ENCODE peak calls at places on chromosomes 16 and 17, in ten cellular contexts. One of them, this sample, is unnamed.
A peak's percentile ranks its signal among the peaks of the same experiment; 100 is the strongest.

GRCh38 chr17:41127371-41127770 is 3.4 kb upstream of the KRTAP4-12 start:
- DNase-seq in PC-3: no peak
- DNase-seq in foreskin fibroblast: no peak
- DNase-seq in mesothelial cell of epicardium: no peak
- DNase-seq in testis: no peak
- DNase-seq in neural crest cell: no peak
- DNase-seq in iPS-NIHi11: no peak
- DNase-seq in CD8-positive, alpha-beta memory T cell: no peak
- DNase-seq in fibroblast of lung: no peak
- DNase-seq in GM13977: no peak
- DNase-seq in this sample: no peak

GRCh38 chr16:66408181-66409048 is 18.7 kb upstream of the BEAN1 start:
- DNase-seq in PC-3: peak; percentile 80
- DNase-seq in foreskin fibroblast: peak; percentile 61
- DNase-seq in mesothelial cell of epicardium: peak; percentile 35
- DNase-seq in testis: peak; percentile 26
- DNase-seq in neural crest cell: no peak
- DNase-seq in iPS-NIHi11: no peak
- DNase-seq in CD8-positive, alpha-beta memory T cell: peak; percentile 48
- DNase-seq in fibroblast of lung: peak; percentile 88
- DNase-seq in GM13977: no peak
- DNase-seq in this sample: peak; percentile 39

GRCh38 chr16:80680046-80680445 is 124.4 kb downstream of the CDYL2 start:
- DNase-seq in PC-3: no peak
- DNase-seq in foreskin fibroblast: no peak
- DNase-seq in mesothelial cell of epicardium: no peak
- DNase-seq in testis: no peak
- DNase-seq in neural crest cell: no peak
- DNase-seq in iPS-NIHi11: no peak
- DNase-seq in CD8-positive, alpha-beta memory T cell: no peak
- DNase-seq in fibroblast of lung: no peak
- DNase-seq in GM13977: no peak
- DNase-seq in this sample: no peak

GRCh38 chr16:3774156-3774767 is 56.9 kb upstream of the TRAP1 start:
- DNase-seq in PC-3: no peak
- DNase-seq in foreskin fibroblast: peak; percentile 61
- DNase-seq in mesothelial cell of epicardium: no peak
- DNase-seq in testis: peak; percentile 72
- DNase-seq in neural crest cell: no peak
- DNase-seq in iPS-NIHi11: no peak
- DNase-seq in CD8-positive, alpha-beta memory T cell: no peak
- DNase-seq in fibroblast of lung: peak; percentile 46
- DNase-seq in GM13977: no peak
- DNase-seq in this sample: no peak

GRCh38 chr17:1160591-1161041 is 19.2 kb downstream of the ABR start:
- DNase-seq in PC-3: no peak
- DNase-seq in foreskin fibroblast: no peak
- DNase-seq in mesothelial cell of epicardium: no peak
- DNase-seq in testis: no peak
- DNase-seq in neural crest cell: no peak
- DNase-seq in iPS-NIHi11: peak; percentile 59
- DNase-seq in CD8-positive, alpha-beta memory T cell: no peak
- DNase-seq in fibroblast of lung: peak; percentile 58
- DNase-seq in GM13977: no peak
- DNase-seq in this sample: no peak

GRCh38 chr17:73228748-73229236 is 32.9 kb downstream of the CPSF4L start:
- DNase-seq in PC-3: peak; percentile 94
- DNase-seq in foreskin fibroblast: peak; percentile 94
- DNase-seq in mesothelial cell of epicardium: no peak
- DNase-seq in testis: peak; percentile 62
- DNase-seq in neural crest cell: no peak
- DNase-seq in iPS-NIHi11: peak; percentile 17
- DNase-seq in CD8-positive, alpha-beta memory T cell: no peak
- DNase-seq in fibroblast of lung: peak; percentile 89
- DNase-seq in GM13977: peak; percentile 59
- DNase-seq in this sample: peak; percentile 42

GRCh38 chr17:72305964-72306551 is 185.2 kb downstream of the SOX9 start:
- DNase-seq in PC-3: no peak
- DNase-seq in foreskin fibroblast: peak; percentile 56
- DNase-seq in mesothelial cell of epicardium: no peak
- DNase-seq in testis: no peak
- DNase-seq in neural crest cell: no peak
- DNase-seq in iPS-NIHi11: no peak
- DNase-seq in CD8-positive, alpha-beta memory T cell: no peak
- DNase-seq in fibroblast of lung: no peak
- DNase-seq in GM13977: no peak
- DNase-seq in this sample: no peak

GRCh38 chr16:89396156-89396555 is 94.2 kb downstream of the ANKRD11 start:
- DNase-seq in PC-3: no peak
- DNase-seq in foreskin fibroblast: no peak
- DNase-seq in mesothelial cell of epicardium: no peak
- DNase-seq in testis: no peak
- DNase-seq in neural crest cell: no peak
- DNase-seq in iPS-NIHi11: no peak
- DNase-seq in CD8-positive, alpha-beta memory T cell: no peak
- DNase-seq in fibroblast of lung: no peak
- DNase-seq in GM13977: no peak
- DNase-seq in this sample: no peak

GRCh38 chr17:1644493-1645206 is 882 bp downstream of the SCARF1 start:
- DNase-seq in PC-3: peak; percentile 55
- DNase-seq in foreskin fibroblast: peak; percentile 34
- DNase-seq in mesothelial cell of epicardium: no peak
- DNase-seq in testis: no peak
- DNase-seq in neural crest cell: no peak
- DNase-seq in iPS-NIHi11: no peak
- DNase-seq in CD8-positive, alpha-beta memory T cell: no peak
- DNase-seq in fibroblast of lung: peak; percentile 67
- DNase-seq in GM13977: peak; percentile 81
- DNase-seq in this sample: peak; percentile 57

GRCh38 chr16:89555265-89555664 is 5.2 kb upstream of the RPL13 start:
- DNase-seq in PC-3: no peak
- DNase-seq in foreskin fibroblast: no peak
- DNase-seq in mesothelial cell of epicardium: no peak
- DNase-seq in testis: no peak
- DNase-seq in neural crest cell: no peak
- DNase-seq in iPS-NIHi11: no peak
- DNase-seq in CD8-positive, alpha-beta memory T cell: no peak
- DNase-seq in fibroblast of lung: no peak
- DNase-seq in GM13977: no peak
- DNase-seq in this sample: no peak

GRCh38 chr17:79461041-79461440 is 149.8 kb downstream of the RBFOX3 start:
- DNase-seq in PC-3: peak; percentile 32
- DNase-seq in foreskin fibroblast: peak; percentile 21
- DNase-seq in mesothelial cell of epicardium: no peak
- DNase-seq in testis: no peak
- DNase-seq in neural crest cell: no peak
- DNase-seq in iPS-NIHi11: no peak
- DNase-seq in CD8-positive, alpha-beta memory T cell: no peak
- DNase-seq in fibroblast of lung: peak; percentile 66
- DNase-seq in GM13977: no peak
- DNase-seq in this sample: no peak

GRCh38 chr16:85372627-85373372 is 240.3 kb upstream of the GSE1 start:
- DNase-seq in PC-3: peak; percentile 66
- DNase-seq in foreskin fibroblast: peak; percentile 89
- DNase-seq in mesothelial cell of epicardium: no peak
- DNase-seq in testis: no peak
- DNase-seq in neural crest cell: no peak
- DNase-seq in iPS-NIHi11: no peak
- DNase-seq in CD8-positive, alpha-beta memory T cell: no peak
- DNase-seq in fibroblast of lung: peak; percentile 84
- DNase-seq in GM13977: no peak
- DNase-seq in this sample: peak; percentile 59

GRCh38 chr16:2194166-2194834 is 2.1 kb downstream of the CASKIN1 start:
- DNase-seq in PC-3: peak; percentile 56
- DNase-seq in foreskin fibroblast: peak; percentile 76
- DNase-seq in mesothelial cell of epicardium: no peak
- DNase-seq in testis: no peak
- DNase-seq in neural crest cell: no peak
- DNase-seq in iPS-NIHi11: no peak
- DNase-seq in CD8-positive, alpha-beta memory T cell: no peak
- DNase-seq in fibroblast of lung: peak; percentile 39
- DNase-seq in GM13977: no peak
- DNase-seq in this sample: peak; percentile 56

GRCh38 chr16:29009050-29009837 is 24.4 kb downstream of the LAT start:
- DNase-seq in PC-3: no peak
- DNase-seq in foreskin fibroblast: no peak
- DNase-seq in mesothelial cell of epicardium: no peak
- DNase-seq in testis: peak; percentile 28
- DNase-seq in neural crest cell: no peak
- DNase-seq in iPS-NIHi11: no peak
- DNase-seq in CD8-positive, alpha-beta memory T cell: no peak
- DNase-seq in fibroblast of lung: no peak
- DNase-seq in GM13977: no peak
- DNase-seq in this sample: peak; percentile 46

GRCh38 chr17:17420561-17421269 is 56.1 kb upstream of the MED9 start:
- DNase-seq in PC-3: no peak
- DNase-seq in foreskin fibroblast: peak; percentile 46
- DNase-seq in mesothelial cell of epicardium: no peak
- DNase-seq in testis: no peak
- DNase-seq in neural crest cell: no peak
- DNase-seq in iPS-NIHi11: no peak
- DNase-seq in CD8-positive, alpha-beta memory T cell: no peak
- DNase-seq in fibroblast of lung: no peak
- DNase-seq in GM13977: no peak
- DNase-seq in this sample: no peak

GRCh38 chr16:71591917-71592316 is 15.0 kb upstream of the TAT start:
- DNase-seq in PC-3: no peak
- DNase-seq in foreskin fibroblast: no peak
- DNase-seq in mesothelial cell of epicardium: no peak
- DNase-seq in testis: no peak
- DNase-seq in neural crest cell: no peak
- DNase-seq in iPS-NIHi11: no peak
- DNase-seq in CD8-positive, alpha-beta memory T cell: no peak
- DNase-seq in fibroblast of lung: no peak
- DNase-seq in GM13977: no peak
- DNase-seq in this sample: no peak